ENCODE peak calls at places on chromosomes 13 and 19, in eight cellular contexts. G is foreskin keratinocyte; N is uterus; S is heart left ventricle; B is brain microvascular endothelial cell; C is keratinocyte; T is HepG2; I is CD4-positive, alpha-beta T cell. O is an unnamed sample.

GRCh38 chr13:24220086-24220703 is 59.7 kb downstream of the SPATA13 start:
- DNase-seq in G (no peak), N (peak), S (peak), B (peak), C (peak), T (peak), I (no peak), O (peak)

GRCh38 chr19:41409288-41409687 is 11.7 kb downstream of the BCKDHA start:
- DNase-seq in G (no peak), N (no peak), S (peak), B (no peak), C (no peak), T (peak), I (no peak), O (peak)

GRCh38 chr13:113776231-113777125 is 17.5 kb downstream of the TMEM255B start:
- DNase-seq in G (no peak), N (no peak), S (no peak), B (no peak), C (no peak), T (no peak), I (no peak), O (no peak)

GRCh38 chr13:28455580-28456194 is 39.2 kb downstream of the FLT1 start:
- DNase-seq in G (no peak), N (no peak), S (no peak), B (no peak), C (no peak), T (no peak), I (no peak), O (no peak)

GRCh38 chr19:29680937-29681336 is 15.7 kb downstream of the PLEKHF1 start:
- DNase-seq in G (no peak), N (no peak), S (no peak), B (no peak), C (no peak), T (no peak), I (no peak), O (no peak)

GRCh38 chr13:114263590-114263989 is 17.8 kb upstream of the UPF3A start:
- DNase-seq in G (no peak), N (no peak), S (no peak), B (no peak), C (no peak), T (no peak), I (no peak), O (no peak)

GRCh38 chr19:3969435-3970312 is 1.2 kb downstream of the DAPK3 start:
- DNase-seq in G (peak), N (peak), S (no peak), B (peak), C (peak), T (peak), I (no peak), O (peak)

GRCh38 chr13:83666126-83666525 is 216.1 kb downstream of the SLITRK1 start:
- DNase-seq in G (no peak), N (no peak), S (no peak), B (no peak), C (no peak), T (no peak), I (no peak), O (no peak)

GRCh38 chr19:982567-983170 is 1.5 kb upstream of the WDR18 start:
- DNase-seq in G (no peak), N (peak), S (peak), B (peak), C (no peak), T (peak), I (peak), O (peak)

GRCh38 chr19:45640849-45641273 is 1.7 kb upstream of the EML2 start:
- DNase-seq in G (no peak), N (no peak), S (no peak), B (no peak), C (peak), T (peak), I (no peak), O (peak)

GRCh38 chr19:29546583-29547190 is 20.9 kb downstream of the VSTM2B start:
- DNase-seq in G (no peak), N (no peak), S (no peak), B (no peak), C (no peak), T (peak), I (no peak), O (no peak)

GRCh38 chr19:3073159-3073563 is 10.9 kb upstream of the TLE5 start:
- DNase-seq in G (no peak), N (no peak), S (no peak), B (peak), C (no peak), T (peak), I (no peak), O (peak)

GRCh38 chr19:4052114-4052992 is 14.3 kb downstream of the ZBTB7A start:
- DNase-seq in G (peak), N (peak), S (peak), B (no peak), C (no peak), T (peak), I (no peak), O (peak)

GRCh38 chr13:35712907-35713685 is 236.6 kb upstream of the MAB21L1 start:
- DNase-seq in G (no peak), N (no peak), S (no peak), B (peak), C (no peak), T (no peak), I (no peak), O (no peak)

GRCh38 chr19:54133312-54133956 is 4.1 kb upstream of the CNOT3 start:
- DNase-seq in G (peak), N (no peak), S (no peak), B (no peak), C (no peak), T (peak), I (no peak), O (no peak)

GRCh38 chr19:57242821-57243220 is 2.4 kb downstream of the ZNF805 start:
- DNase-seq in G (no peak), N (no peak), S (no peak), B (no peak), C (no peak), T (no peak), I (no peak), O (no peak)

GRCh38 chr13:22828081-22828480 is 352.7 kb upstream of the SGCG start:
- DNase-seq in G (no peak), N (no peak), S (no peak), B (no peak), C (no peak), T (no peak), I (no peak), O (no peak)

GRCh38 chr13:36973621-36974268 is 25.4 kb downstream of the ALG5 start:
- DNase-seq in G (no peak), N (no peak), S (no peak), B (no peak), C (no peak), T (no peak), I (no peak), O (no peak)

GRCh38 chr19:14113762-14114414 is 3.7 kb downstream of the PRKACA start:
- DNase-seq in G (no peak), N (no peak), S (peak), B (no peak), C (no peak), T (no peak), I (no peak), O (no peak)

GRCh38 chr13:112210401-112210800 is 143.5 kb downstream of the SOX1 start:
- DNase-seq in G (no peak), N (no peak), S (no peak), B (no peak), C (no peak), T (no peak), I (no peak), O (no peak)

GRCh38 chr13:101681834-101682233 is 229.4 kb downstream of the ITGBL1 start:
- DNase-seq in G (no peak), N (no peak), S (no peak), B (no peak), C (no peak), T (no peak), I (no peak), O (peak)

GRCh38 chr19:14575428-14575980 is 3.6 kb upstream of the NDUFB7 start:
- DNase-seq in G (no peak), N (no peak), S (no peak), B (no peak), C (no peak), T (no peak), I (no peak), O (no peak)

GRCh38 chr13:23810842-23811241 is 78.4 kb downstream of the MIPEP start:
- DNase-seq in G (no peak), N (no peak), S (no peak), B (no peak), C (no peak), T (no peak), I (no peak), O (no peak)

GRCh38 chr13:37700887-37701286 is 102.3 kb upstream of the POSTN start:
- DNase-seq in G (no peak), N (no peak), S (no peak), B (peak), C (no peak), T (no peak), I (no peak), O (no peak)

GRCh38 chr19:29587518-29587986 is 18.5 kb upstream of the POP4 start:
- DNase-seq in G (peak), N (no peak), S (no peak), B (peak), C (no peak), T (no peak), I (peak), O (no peak)

GRCh38 chr19:920051-920857 is 3.1 kb downstream of the KISS1R start:
- DNase-seq in G (no peak), N (no peak), S (no peak), B (no peak), C (no peak), T (no peak), I (peak), O (no peak)

GRCh38 chr19:51689751-51690358 is 3.3 kb upstream of the SPACA6 start:
- DNase-seq in G (no peak), N (peak), S (peak), B (peak), C (no peak), T (no peak), I (no peak), O (no peak)

GRCh38 chr13:110137677-110138008 is 169.3 kb downstream of the COL4A1 start:
- DNase-seq in G (no peak), N (no peak), S (peak), B (peak), C (no peak), T (peak), I (no peak), O (peak)

GRCh38 chr13:51432576-51432975 is 20.3 kb downstream of the INTS6 start:
- DNase-seq in G (no peak), N (no peak), S (no peak), B (no peak), C (no peak), T (no peak), I (no peak), O (no peak)
- TF ChIP-seq CTCF in G (no peak), N (no peak), S (no peak), B (no peak), C (no peak), T (no peak), I (no peak), O (no peak)

DNA sequence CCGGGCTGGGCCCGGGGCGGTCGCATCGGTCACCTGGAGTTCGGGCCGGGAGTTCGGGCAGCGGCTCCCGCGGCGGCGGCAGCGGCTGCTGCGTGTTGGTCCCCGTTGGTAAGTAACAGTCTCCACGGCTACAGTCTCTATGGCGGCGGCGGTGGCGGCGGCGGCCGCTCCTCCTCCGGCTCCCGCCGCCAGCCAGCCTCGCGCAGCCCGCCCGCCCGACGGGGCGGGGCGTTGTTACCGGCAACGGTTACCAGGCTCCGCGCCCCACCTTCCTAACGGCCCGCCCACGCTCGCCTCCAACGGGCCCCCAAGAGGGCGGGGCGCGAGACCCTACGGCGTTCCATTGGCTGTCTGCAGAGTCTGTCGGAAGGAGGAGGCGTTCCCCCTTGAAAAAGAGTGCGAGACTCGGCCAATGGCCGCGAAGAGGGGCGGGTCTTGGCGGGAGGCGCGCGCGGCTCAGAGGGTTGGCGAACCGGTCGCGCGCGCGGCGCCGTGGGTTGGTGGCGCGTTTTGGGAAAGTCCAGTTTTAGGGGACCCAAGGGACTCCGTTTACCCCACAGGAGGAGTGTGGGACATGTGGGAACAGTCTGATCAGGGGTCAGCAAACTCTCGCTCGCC is at the start of gene RFX2:
- DNase-seq in G (peak), N (peak), S (peak), B (peak), C (peak), T (peak), I (peak), O (peak)
- H3K27ac ChIP-seq in G (peak), N (peak), S (peak), B (peak), C (peak), T (no peak), I (peak), O (peak)

DNA sequence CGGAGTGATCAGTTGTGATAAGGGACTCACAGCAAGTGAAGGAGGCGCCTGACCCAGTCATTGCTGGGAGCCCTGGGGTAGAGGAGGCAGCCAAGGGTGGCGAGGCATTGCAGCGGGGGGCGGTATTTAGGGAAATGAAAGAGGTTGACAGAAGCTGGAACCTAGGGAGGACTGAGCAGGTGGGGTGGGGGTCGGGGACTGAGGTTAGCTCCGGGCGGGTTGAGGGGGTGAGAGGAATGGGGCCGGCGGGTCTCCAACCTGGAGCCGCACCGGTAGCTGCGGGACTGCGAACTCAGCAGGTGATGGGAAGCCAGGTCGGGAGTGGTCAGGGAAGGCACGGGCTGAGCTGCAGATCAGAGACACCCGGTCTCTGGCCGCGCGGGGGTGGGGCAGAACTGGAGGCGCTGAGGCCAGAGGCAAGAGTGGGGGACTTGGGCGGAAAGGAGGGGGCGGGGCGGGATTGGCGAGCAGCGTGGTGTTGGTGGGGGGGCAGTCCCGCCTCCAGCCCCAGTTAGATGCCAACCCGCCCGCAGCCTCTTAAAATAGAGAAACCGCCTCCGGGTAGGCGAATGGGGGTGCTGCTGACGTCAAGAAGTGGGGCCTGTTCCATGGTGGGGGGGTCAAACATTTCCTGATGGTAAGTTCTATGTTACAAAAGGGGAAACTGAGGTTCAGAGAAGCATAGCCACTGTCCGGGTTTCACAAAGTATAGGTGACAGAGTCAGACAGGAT is 1.5 kb downstream of the MAST3 start:
- DNase-seq in G (no peak), N (no peak), S (no peak), B (no peak), C (no peak), T (no peak), I (peak), O (no peak)
- TF ChIP-seq CTCF in G (no peak), N (no peak), S (no peak), B (no peak), C (no peak), T (no peak), I (no peak), O (no peak)

GRCh38 chr19:7522923-7523667 is 671 bp downstream of the MCOLN1 start:
- DNase-seq in G (no peak), N (no peak), S (no peak), B (no peak), C (no peak), T (peak), I (no peak), O (peak)
- H3K27ac ChIP-seq in G (no peak), N (peak), S (peak), B (peak), C (no peak), T (no peak), I (no peak), O (peak)

GRCh38 chr13:57582032-57582431 is 49.5 kb upstream of the PCDH17 start:
- DNase-seq in G (no peak), N (no peak), S (no peak), B (no peak), C (no peak), T (peak), I (no peak), O (no peak)
- TF ChIP-seq CTCF in G (no peak), N (no peak), S (no peak), B (no peak), C (no peak), T (no peak), I (no peak), O (no peak)

GRCh38 chr19:7942981-7943443 is 454 bp downstream of the TIMM44 start:
- DNase-seq in G (no peak), N (no peak), S (no peak), B (no peak), C (no peak), T (peak), I (no peak), O (no peak)

GRCh38 chr19:7943444-7944176 is at the start of gene TIMM44:
- DNase-seq in G (peak), N (peak), S (peak), B (peak), C (peak), T (peak), I (peak), O (peak)

GRCh38 chr19:7940841-7941240 is 2.6 kb downstream of the TIMM44 start:
- DNase-seq in G (no peak), N (no peak), S (no peak), B (no peak), C (no peak), T (no peak), I (no peak), O (no peak)

GRCh38 chr19:7944177-7944761 is 803 bp upstream of the TIMM44 start:
- DNase-seq in G (peak), N (peak), S (peak), B (peak), C (peak), T (peak), I (peak), O (peak)

GRCh38 chr19:7941895-7942596 is 1.4 kb downstream of the TIMM44 start:
- DNase-seq in G (no peak), N (no peak), S (no peak), B (no peak), C (no peak), T (no peak), I (no peak), O (no peak)
- H3K27ac ChIP-seq in G (no peak), N (no peak), S (no peak), B (no peak), C (no peak), T (no peak), I (no peak), O (peak)

GRCh38 chr13:26038931-26039475 is 12.8 kb downstream of the SHISA2 start:
- DNase-seq in G (no peak), N (no peak), S (no peak), B (no peak), C (no peak), T (no peak), I (no peak), O (no peak)

GRCh38 chr13:26034018-26034417 is 17.8 kb downstream of the SHISA2 start:
- DNase-seq in G (no peak), N (no peak), S (no peak), B (no peak), C (no peak), T (no peak), I (no peak), O (no peak)

GRCh38 chr13:26041476-26041875 is 10.3 kb downstream of the SHISA2 start:
- DNase-seq in G (no peak), N (no peak), S (no peak), B (no peak), C (no peak), T (no peak), I (no peak), O (no peak)

GRCh38 chr13:26036383-26036782 is 15.4 kb downstream of the SHISA2 start:
- DNase-seq in G (no peak), N (no peak), S (no peak), B (no peak), C (no peak), T (no peak), I (no peak), O (no peak)

GRCh38 chr13:26037302-26037701 is 14.5 kb downstream of the SHISA2 start:
- DNase-seq in G (no peak), N (no peak), S (no peak), B (no peak), C (no peak), T (no peak), I (no peak), O (no peak)
- TF ChIP-seq CTCF in G (peak), N (no peak), S (peak), B (peak), C (peak), T (peak), I (no peak), O (peak)

GRCh38 chr13:75766636-75767035 is 130.5 kb downstream of the LMO7 start:
- DNase-seq in G (no peak), N (no peak), S (no peak), B (no peak), C (no peak), T (no peak), I (no peak), O (no peak)
- H3K27ac ChIP-seq in G (peak), N (no peak), S (no peak), B (no peak), C (no peak), T (no peak), I (no peak), O (no peak)

GRCh38 chr19:31314849-31315620 is 34.2 kb downstream of the TSHZ3 start:
- DNase-seq in G (no peak), N (no peak), S (no peak), B (no peak), C (no peak), T (no peak), I (no peak), O (no peak)
- TF ChIP-seq CTCF in G (peak), N (no peak), S (no peak), B (peak), C (peak), T (no peak), I (no peak), O (no peak)

DNA sequence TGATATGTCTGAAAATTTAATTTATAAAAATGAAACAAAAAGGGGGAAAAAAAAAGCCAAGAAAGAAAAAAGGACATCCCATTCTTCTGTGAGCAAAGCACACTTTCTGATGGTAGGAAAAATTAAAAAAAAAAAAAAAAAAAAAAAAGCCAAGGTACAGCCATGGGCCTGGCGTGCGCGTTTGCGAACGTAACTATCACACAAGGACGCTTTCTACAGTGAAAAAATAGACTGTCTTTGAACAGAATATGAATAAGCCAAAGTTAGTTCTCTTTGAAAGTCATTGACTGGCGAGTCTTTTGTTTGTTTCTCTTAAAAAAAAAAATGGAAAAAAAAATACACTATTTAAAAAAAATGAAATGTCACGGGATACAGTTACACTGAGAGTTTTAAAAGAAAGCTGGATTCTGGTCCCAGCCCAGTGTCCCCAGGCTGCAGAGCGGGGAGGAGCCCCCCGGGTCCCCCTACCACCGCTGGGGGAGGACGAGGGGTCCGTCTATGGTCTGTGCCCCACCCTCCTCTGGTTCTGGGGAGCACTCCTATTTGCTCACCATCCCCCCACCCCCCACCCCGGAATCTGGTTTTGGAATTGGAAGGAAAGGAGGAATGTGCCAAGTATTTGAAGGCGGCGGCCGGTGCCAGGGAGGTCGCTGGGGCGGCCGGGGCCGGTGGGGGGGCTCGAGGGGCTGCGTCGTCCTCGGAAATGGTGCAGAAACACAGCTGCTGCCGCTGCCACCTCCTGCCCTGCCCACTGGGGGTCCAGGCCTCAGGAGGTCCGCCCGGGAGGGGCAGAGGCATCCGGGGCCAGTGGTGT is 134.5 kb downstream of the PTPRS start:
- DNase-seq in G (no peak), N (no peak), S (no peak), B (no peak), C (no peak), T (no peak), I (no peak), O (no peak)
- H3K27ac ChIP-seq in G (no peak), N (no peak), S (no peak), B (no peak), C (no peak), T (no peak), I (no peak), O (no peak)